ENCODE peak calls at places on chromosomes 5 and 9, in five cellular contexts. T is A549, M is fibroblast of lung, H is spleen, B is tibial artery. G is an unnamed sample.

GRCh38 chr5:78508231-78508765 is 140.3 kb downstream of the LHFPL2 start:
- DNase-seq in T (no peak), M (peak; percentile 71), H (no peak), B (no peak), G (peak; percentile 40)

GRCh38 chr5:106376522-106376921 is 1294.2 kb downstream of the EFNA5 start:
- DNase-seq in T (no peak), M (peak; percentile 88), H (no peak), B (no peak), G (no peak)

GRCh38 chr5:149108651-149109280 is 32.5 kb upstream of the ABLIM3 start:
- DNase-seq in T (no peak), M (peak; percentile 52), H (no peak), B (no peak), G (peak; percentile 9)

GRCh38 chr9:104977168-104977567 is 49.2 kb upstream of the ABCA1 start:
- DNase-seq in T (no peak), M (no peak), H (no peak), B (no peak), G (no peak)

GRCh38 chr5:42570946-42571625 is 147.8 kb downstream of the GHR start:
- DNase-seq in T (no peak), M (peak; percentile 23), H (no peak), B (no peak), G (no peak)

GRCh38 chr5:179115845-179116524 is 55.8 kb downstream of the ZNF354C start:
- DNase-seq in T (no peak), M (no peak), H (peak; percentile 40), B (no peak), G (no peak)

GRCh38 chr5:50767588-50767987 is 101.2 kb downstream of the PARP8 start:
- DNase-seq in T (no peak), M (peak; percentile 52), H (no peak), B (no peak), G (peak; percentile 7)

GRCh38 chr5:147688965-147689364 is 93.6 kb downstream of the JAKMIP2 start:
- DNase-seq in T (no peak), M (peak; percentile 75), H (no peak), B (peak; percentile 47), G (no peak)

GRCh38 chr9:77952641-77953341 is 78.8 kb downstream of the GNAQ start:
- DNase-seq in T (no peak), M (peak; percentile 48), H (no peak), B (no peak), G (peak; percentile 28)

GRCh38 chr9:115524467-115525059 is 406.6 kb upstream of the TNC start:
- DNase-seq in T (peak; percentile 38), M (peak; percentile 73), H (no peak), B (no peak), G (peak; percentile 57)

DNA sequence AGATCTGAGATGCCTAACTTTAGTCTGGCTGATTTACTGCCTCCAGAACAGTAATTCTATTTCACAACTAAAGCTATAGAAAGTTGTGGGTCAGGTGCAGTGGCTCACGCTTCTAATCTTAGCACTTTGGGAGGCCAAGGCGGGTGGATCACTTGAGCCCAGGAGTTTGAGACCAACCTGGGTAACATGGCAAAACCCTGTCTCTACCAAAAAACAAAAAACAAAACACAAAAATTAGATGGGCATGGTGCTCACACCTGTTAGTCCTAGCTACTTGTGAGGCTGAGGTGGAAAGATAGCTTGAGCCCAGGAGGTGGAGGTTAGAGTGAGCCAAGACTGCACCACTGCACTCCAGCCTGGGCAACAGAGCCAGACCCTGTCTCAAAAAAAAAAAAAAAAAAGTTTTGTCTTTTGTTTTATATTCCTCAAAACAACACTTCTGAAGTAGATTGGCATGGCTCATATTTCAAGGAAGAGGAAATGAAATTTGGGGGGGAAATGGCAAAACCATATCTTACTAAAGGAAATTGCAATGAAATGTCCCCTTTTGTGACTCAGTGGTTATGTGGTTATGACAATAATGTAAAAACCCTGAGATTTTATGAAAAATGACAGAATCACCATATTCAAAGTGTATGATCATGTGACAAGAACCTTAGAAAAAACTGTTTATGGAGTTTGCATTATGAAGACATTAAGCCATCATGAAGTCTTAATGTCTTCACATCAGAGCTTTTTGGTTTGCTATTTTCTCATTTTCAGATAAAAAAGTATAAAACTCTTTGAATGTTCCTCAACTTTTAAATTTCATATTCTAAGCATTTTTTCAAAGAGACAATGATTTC is 16.2 kb downstream of the FNBP1 start:
- DNase-seq in T (no peak), M (no peak), H (no peak), B (no peak), G (no peak)
- TF ChIP-seq CTCF in T (no peak), M (no peak), H (no peak), B (no peak), G (no peak)

GRCh38 chr5:44809215-44809955 is 638 bp downstream of the MRPS30 start:
- DNase-seq in T (peak; percentile 10), M (peak; percentile 73), H (peak; percentile 91), B (peak; percentile 41), G (peak; percentile 63)

GRCh38 chr5:44807269-44807668 is 1.5 kb upstream of the MRPS30 start:
- DNase-seq in T (no peak), M (no peak), H (no peak), B (no peak), G (no peak)

GRCh38 chr5:44809956-44810276 is 1.2 kb downstream of the MRPS30 start:
- DNase-seq in T (no peak), M (no peak), H (no peak), B (no peak), G (no peak)

DNA sequence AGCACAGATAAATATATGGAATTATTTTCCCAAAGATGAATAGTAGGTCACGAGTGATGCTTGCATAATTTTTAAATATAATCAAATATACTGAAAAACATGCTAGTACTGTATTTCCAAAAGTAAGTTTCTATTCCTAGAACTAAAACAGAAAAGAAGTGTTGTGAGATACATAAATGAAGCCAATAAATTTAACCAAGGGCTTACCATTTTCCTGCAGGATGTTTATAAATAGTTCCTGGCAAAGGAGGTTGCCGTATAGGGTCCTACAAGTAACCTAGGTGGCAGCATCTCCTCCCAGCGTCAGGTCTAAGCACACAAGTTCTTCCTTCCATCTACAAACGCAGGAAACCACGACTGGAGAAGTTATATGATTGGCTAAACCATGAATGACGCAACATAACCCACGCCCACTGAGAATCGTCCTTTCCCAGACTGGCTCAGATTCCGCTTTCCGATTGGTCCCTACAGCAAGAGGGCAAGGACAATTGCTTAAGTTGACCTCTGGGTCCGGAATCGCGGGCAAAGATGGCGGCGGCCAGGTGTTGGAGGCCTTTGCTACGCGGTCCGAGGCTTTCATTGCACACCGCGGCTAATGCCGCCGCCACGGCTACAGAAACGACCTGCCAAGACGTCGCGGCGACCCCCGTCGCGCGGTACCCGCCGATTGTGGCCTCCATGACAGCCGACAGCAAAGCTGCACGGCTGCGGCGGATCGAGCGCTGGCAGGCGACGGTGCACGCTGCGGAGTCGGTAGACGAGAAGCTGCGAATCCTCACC is at the start of gene MRPS30:
- DNase-seq in T (peak; percentile 84), M (peak; percentile 99), H (peak; percentile 94), B (peak; percentile 95), G (peak; percentile 98)
- TF ChIP-seq CTCF in T (peak; percentile 63), M (peak; percentile 40), H (no peak), B (peak; percentile 22), G (peak; percentile 68)

DNA sequence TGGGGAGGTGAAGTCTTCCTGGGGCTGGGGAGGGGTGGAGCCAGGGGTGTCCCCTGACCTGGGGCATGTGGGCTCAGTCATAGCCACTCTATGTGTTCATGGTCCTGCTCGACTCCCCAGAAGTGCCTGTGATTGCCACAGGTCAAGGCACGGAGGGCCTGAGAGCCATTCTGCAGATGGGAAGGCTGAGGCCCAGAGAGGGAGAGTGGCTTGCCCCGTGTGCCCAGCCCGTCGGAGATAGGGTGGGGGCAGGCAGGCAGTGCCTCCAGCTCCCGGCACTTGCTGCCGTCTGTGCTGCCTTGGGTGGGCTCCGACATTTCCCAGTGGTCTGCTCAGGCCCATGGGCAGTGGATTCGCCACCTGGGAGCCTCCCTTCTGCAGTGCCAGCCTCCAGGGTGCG is 74.0 kb downstream of the RXRA start:
- DNase-seq in T (no peak), M (no peak), H (no peak), B (no peak), G (no peak)
- TF ChIP-seq CTCF in T (no peak), M (no peak), H (no peak), B (no peak), G (no peak)

GRCh38 chr5:132828846-132829494 is 1.5 kb downstream of the SHROOM1 start:
- DNase-seq in T (no peak), M (no peak), H (no peak), B (no peak), G (no peak)

GRCh38 chr5:132829742-132830435 is 558 bp downstream of the SHROOM1 start:
- DNase-seq in T (peak; percentile 95), M (peak; percentile 59), H (peak; percentile 93), B (peak; percentile 63), G (peak; percentile 51)

GRCh38 chr5:132826424-132827082 is 3.9 kb downstream of the SHROOM1 start:
- DNase-seq in T (no peak), M (no peak), H (no peak), B (no peak), G (no peak)

GRCh38 chr5:132825824-132826391 is 4.5 kb downstream of the SHROOM1 start:
- DNase-seq in T (no peak), M (no peak), H (no peak), B (no peak), G (no peak)

GRCh38 chr5:132827943-132828673 is 2.3 kb downstream of the SHROOM1 start:
- DNase-seq in T (no peak), M (no peak), H (no peak), B (no peak), G (no peak)
- TF ChIP-seq CTCF in T (no peak), M (no peak), H (no peak), B (no peak), G (no peak)

G was measured in HFFc6.